ENCODE peak calls at places on chromosomes 3 and 15, in six cellular contexts. One of them, this sample, is unnamed.
A peak's percentile ranks its signal among the peaks of the same experiment; 100 is the strongest.

GRCh38 chr15:34470091-34470490 is 32.5 kb upstream of the GOLGA8A start:
- DNase-seq in stimulated activated CD4-positive, alpha-beta T cell treated with anti-CD3 and anti-CD28 coated beads, TNF-alpha, amount 100 ng/mL, for 24 hours: no peak
- DNase-seq in NCI-H510A treated with DMSO at 0.1 percent for 48 hours: no peak
- DNase-seq in vagina: no peak
- DNase-seq in stimulated activated naive CD8-positive, alpha-beta T cell treated with anti-CD3 and anti-CD28 coated beads, Interleukin-15, Interleukin-2, amounts not matched to agents 100 U/mL and 50 U/mL, for 24 hours: no peak
- DNase-seq in heart right ventricle: no peak
- DNase-seq in this sample: no peak

GRCh38 chr3:151345854-151346253 is 16.5 kb upstream of the P2RY13 start:
- DNase-seq in stimulated activated CD4-positive, alpha-beta T cell treated with anti-CD3 and anti-CD28 coated beads, TNF-alpha, amount 100 ng/mL, for 24 hours: no peak
- DNase-seq in NCI-H510A treated with DMSO at 0.1 percent for 48 hours: no peak
- DNase-seq in vagina: no peak
- DNase-seq in stimulated activated naive CD8-positive, alpha-beta T cell treated with anti-CD3 and anti-CD28 coated beads, Interleukin-15, Interleukin-2, amounts not matched to agents 100 U/mL and 50 U/mL, for 24 hours: no peak
- DNase-seq in heart right ventricle: no peak
- DNase-seq in this sample: no peak

GRCh38 chr3:24748472-24748871 is 253.8 kb upstream of the THRB start:
- DNase-seq in stimulated activated CD4-positive, alpha-beta T cell treated with anti-CD3 and anti-CD28 coated beads, TNF-alpha, amount 100 ng/mL, for 24 hours: no peak
- DNase-seq in NCI-H510A treated with DMSO at 0.1 percent for 48 hours: no peak
- DNase-seq in vagina: no peak
- DNase-seq in stimulated activated naive CD8-positive, alpha-beta T cell treated with anti-CD3 and anti-CD28 coated beads, Interleukin-15, Interleukin-2, amounts not matched to agents 100 U/mL and 50 U/mL, for 24 hours: no peak
- DNase-seq in heart right ventricle: no peak
- DNase-seq in this sample: no peak

GRCh38 chr15:45943255-45943654 is 308.4 kb downstream of the SQOR start:
- DNase-seq in stimulated activated CD4-positive, alpha-beta T cell treated with anti-CD3 and anti-CD28 coated beads, TNF-alpha, amount 100 ng/mL, for 24 hours: no peak
- DNase-seq in NCI-H510A treated with DMSO at 0.1 percent for 48 hours: no peak
- DNase-seq in vagina: no peak
- DNase-seq in stimulated activated naive CD8-positive, alpha-beta T cell treated with anti-CD3 and anti-CD28 coated beads, Interleukin-15, Interleukin-2, amounts not matched to agents 100 U/mL and 50 U/mL, for 24 hours: no peak
- DNase-seq in heart right ventricle: no peak
- DNase-seq in this sample: no peak

GRCh38 chr3:73401058-73401457 is 223.7 kb downstream of the PDZRN3 start:
- DNase-seq in stimulated activated CD4-positive, alpha-beta T cell treated with anti-CD3 and anti-CD28 coated beads, TNF-alpha, amount 100 ng/mL, for 24 hours: no peak
- DNase-seq in NCI-H510A treated with DMSO at 0.1 percent for 48 hours: no peak
- DNase-seq in vagina: no peak
- DNase-seq in stimulated activated naive CD8-positive, alpha-beta T cell treated with anti-CD3 and anti-CD28 coated beads, Interleukin-15, Interleukin-2, amounts not matched to agents 100 U/mL and 50 U/mL, for 24 hours: no peak
- DNase-seq in heart right ventricle: no peak
- DNase-seq in this sample: no peak

GRCh38 chr3:119596392-119596791 is 1.3 kb upstream of the PLA1A start:
- DNase-seq in stimulated activated CD4-positive, alpha-beta T cell treated with anti-CD3 and anti-CD28 coated beads, TNF-alpha, amount 100 ng/mL, for 24 hours: no peak
- DNase-seq in NCI-H510A treated with DMSO at 0.1 percent for 48 hours: no peak
- DNase-seq in vagina: no peak
- DNase-seq in stimulated activated naive CD8-positive, alpha-beta T cell treated with anti-CD3 and anti-CD28 coated beads, Interleukin-15, Interleukin-2, amounts not matched to agents 100 U/mL and 50 U/mL, for 24 hours: no peak
- DNase-seq in heart right ventricle: no peak
- DNase-seq in this sample: no peak

GRCh38 chr3:111695584-111696213 is 100.6 kb upstream of the ZBED2 start:
- DNase-seq in stimulated activated CD4-positive, alpha-beta T cell treated with anti-CD3 and anti-CD28 coated beads, TNF-alpha, amount 100 ng/mL, for 24 hours: no peak
- DNase-seq in NCI-H510A treated with DMSO at 0.1 percent for 48 hours: no peak
- DNase-seq in vagina: no peak
- DNase-seq in stimulated activated naive CD8-positive, alpha-beta T cell treated with anti-CD3 and anti-CD28 coated beads, Interleukin-15, Interleukin-2, amounts not matched to agents 100 U/mL and 50 U/mL, for 24 hours: no peak
- DNase-seq in heart right ventricle: no peak
- DNase-seq in this sample: no peak

GRCh38 chr3:14770591-14770990 is 48.2 kb upstream of the FGD5 start:
- DNase-seq in stimulated activated CD4-positive, alpha-beta T cell treated with anti-CD3 and anti-CD28 coated beads, TNF-alpha, amount 100 ng/mL, for 24 hours: no peak
- DNase-seq in NCI-H510A treated with DMSO at 0.1 percent for 48 hours: no peak
- DNase-seq in vagina: no peak
- DNase-seq in stimulated activated naive CD8-positive, alpha-beta T cell treated with anti-CD3 and anti-CD28 coated beads, Interleukin-15, Interleukin-2, amounts not matched to agents 100 U/mL and 50 U/mL, for 24 hours: no peak
- DNase-seq in heart right ventricle: no peak
- DNase-seq in this sample: peak; percentile 7

GRCh38 chr15:27769652-27770051 is 329.5 kb downstream of the OCA2 start:
- DNase-seq in stimulated activated CD4-positive, alpha-beta T cell treated with anti-CD3 and anti-CD28 coated beads, TNF-alpha, amount 100 ng/mL, for 24 hours: no peak
- DNase-seq in NCI-H510A treated with DMSO at 0.1 percent for 48 hours: no peak
- DNase-seq in vagina: no peak
- DNase-seq in stimulated activated naive CD8-positive, alpha-beta T cell treated with anti-CD3 and anti-CD28 coated beads, Interleukin-15, Interleukin-2, amounts not matched to agents 100 U/mL and 50 U/mL, for 24 hours: no peak
- DNase-seq in heart right ventricle: no peak
- DNase-seq in this sample: no peak

GRCh38 chr15:25185156-25185710 is 230.4 kb downstream of the SNRPN start:
- DNase-seq in stimulated activated CD4-positive, alpha-beta T cell treated with anti-CD3 and anti-CD28 coated beads, TNF-alpha, amount 100 ng/mL, for 24 hours: no peak
- DNase-seq in NCI-H510A treated with DMSO at 0.1 percent for 48 hours: no peak
- DNase-seq in vagina: no peak
- DNase-seq in stimulated activated naive CD8-positive, alpha-beta T cell treated with anti-CD3 and anti-CD28 coated beads, Interleukin-15, Interleukin-2, amounts not matched to agents 100 U/mL and 50 U/mL, for 24 hours: no peak
- DNase-seq in heart right ventricle: no peak
- DNase-seq in this sample: no peak

GRCh38 chr3:186963636-186964035 is 33.3 kb downstream of the ST6GAL1 start:
- DNase-seq in stimulated activated CD4-positive, alpha-beta T cell treated with anti-CD3 and anti-CD28 coated beads, TNF-alpha, amount 100 ng/mL, for 24 hours: no peak
- DNase-seq in NCI-H510A treated with DMSO at 0.1 percent for 48 hours: no peak
- DNase-seq in vagina: no peak
- DNase-seq in stimulated activated naive CD8-positive, alpha-beta T cell treated with anti-CD3 and anti-CD28 coated beads, Interleukin-15, Interleukin-2, amounts not matched to agents 100 U/mL and 50 U/mL, for 24 hours: no peak
- DNase-seq in heart right ventricle: no peak
- DNase-seq in this sample: no peak

GRCh38 chr15:63945005-63945788 is 101.1 kb downstream of the DAPK2 start:
- DNase-seq in stimulated activated CD4-positive, alpha-beta T cell treated with anti-CD3 and anti-CD28 coated beads, TNF-alpha, amount 100 ng/mL, for 24 hours: peak; percentile 26
- DNase-seq in NCI-H510A treated with DMSO at 0.1 percent for 48 hours: peak; percentile 11
- DNase-seq in vagina: peak; percentile 77
- DNase-seq in stimulated activated naive CD8-positive, alpha-beta T cell treated with anti-CD3 and anti-CD28 coated beads, Interleukin-15, Interleukin-2, amounts not matched to agents 100 U/mL and 50 U/mL, for 24 hours: peak; percentile 80
- DNase-seq in heart right ventricle: peak; percentile 77
- DNase-seq in this sample: peak; percentile 86

GRCh38 chr15:49918106-49918505 is 200.9 kb downstream of the ATP8B4 start:
- DNase-seq in stimulated activated CD4-positive, alpha-beta T cell treated with anti-CD3 and anti-CD28 coated beads, TNF-alpha, amount 100 ng/mL, for 24 hours: no peak
- DNase-seq in NCI-H510A treated with DMSO at 0.1 percent for 48 hours: no peak
- DNase-seq in vagina: no peak
- DNase-seq in stimulated activated naive CD8-positive, alpha-beta T cell treated with anti-CD3 and anti-CD28 coated beads, Interleukin-15, Interleukin-2, amounts not matched to agents 100 U/mL and 50 U/mL, for 24 hours: no peak
- DNase-seq in heart right ventricle: no peak
- DNase-seq in this sample: no peak

GRCh38 chr3:156605686-156606605 is 51.0 kb upstream of the SSR3 start:
- DNase-seq in stimulated activated CD4-positive, alpha-beta T cell treated with anti-CD3 and anti-CD28 coated beads, TNF-alpha, amount 100 ng/mL, for 24 hours: no peak
- DNase-seq in NCI-H510A treated with DMSO at 0.1 percent for 48 hours: no peak
- DNase-seq in vagina: no peak
- DNase-seq in stimulated activated naive CD8-positive, alpha-beta T cell treated with anti-CD3 and anti-CD28 coated beads, Interleukin-15, Interleukin-2, amounts not matched to agents 100 U/mL and 50 U/mL, for 24 hours: no peak
- DNase-seq in heart right ventricle: peak; percentile 48
- DNase-seq in this sample: no peak

GRCh38 chr15:93179704-93180103 is 90.7 kb upstream of the RGMA start:
- DNase-seq in stimulated activated CD4-positive, alpha-beta T cell treated with anti-CD3 and anti-CD28 coated beads, TNF-alpha, amount 100 ng/mL, for 24 hours: no peak
- DNase-seq in NCI-H510A treated with DMSO at 0.1 percent for 48 hours: no peak
- DNase-seq in vagina: no peak
- DNase-seq in stimulated activated naive CD8-positive, alpha-beta T cell treated with anti-CD3 and anti-CD28 coated beads, Interleukin-15, Interleukin-2, amounts not matched to agents 100 U/mL and 50 U/mL, for 24 hours: no peak
- DNase-seq in heart right ventricle: no peak
- DNase-seq in this sample: no peak

GRCh38 chr15:39936187-39936586 is 2.3 kb downstream of the EIF2AK4 start:
- DNase-seq in stimulated activated CD4-positive, alpha-beta T cell treated with anti-CD3 and anti-CD28 coated beads, TNF-alpha, amount 100 ng/mL, for 24 hours: no peak
- DNase-seq in NCI-H510A treated with DMSO at 0.1 percent for 48 hours: no peak
- DNase-seq in vagina: no peak
- DNase-seq in stimulated activated naive CD8-positive, alpha-beta T cell treated with anti-CD3 and anti-CD28 coated beads, Interleukin-15, Interleukin-2, amounts not matched to agents 100 U/mL and 50 U/mL, for 24 hours: no peak
- DNase-seq in heart right ventricle: no peak
- DNase-seq in this sample: no peak

GRCh38 chr3:72738752-72739520 is 109.3 kb downstream of the SHQ1 start:
- DNase-seq in stimulated activated CD4-positive, alpha-beta T cell treated with anti-CD3 and anti-CD28 coated beads, TNF-alpha, amount 100 ng/mL, for 24 hours: peak; percentile 42
- DNase-seq in NCI-H510A treated with DMSO at 0.1 percent for 48 hours: peak; percentile 28
- DNase-seq in vagina: no peak
- DNase-seq in stimulated activated naive CD8-positive, alpha-beta T cell treated with anti-CD3 and anti-CD28 coated beads, Interleukin-15, Interleukin-2, amounts not matched to agents 100 U/mL and 50 U/mL, for 24 hours: peak; percentile 73
- DNase-seq in heart right ventricle: peak; percentile 48
- DNase-seq in this sample: peak; percentile 79

GRCh38 chr3:149395107-149396089 is 17.9 kb upstream of the TM4SF1 start:
- DNase-seq in stimulated activated CD4-positive, alpha-beta T cell treated with anti-CD3 and anti-CD28 coated beads, TNF-alpha, amount 100 ng/mL, for 24 hours: no peak
- DNase-seq in NCI-H510A treated with DMSO at 0.1 percent for 48 hours: peak; percentile 59
- DNase-seq in vagina: no peak
- DNase-seq in stimulated activated naive CD8-positive, alpha-beta T cell treated with anti-CD3 and anti-CD28 coated beads, Interleukin-15, Interleukin-2, amounts not matched to agents 100 U/mL and 50 U/mL, for 24 hours: no peak
- DNase-seq in heart right ventricle: no peak
- DNase-seq in this sample: no peak

GRCh38 chr3:4264040-4264439 is 39.1 kb upstream of the SETMAR start:
- DNase-seq in stimulated activated CD4-positive, alpha-beta T cell treated with anti-CD3 and anti-CD28 coated beads, TNF-alpha, amount 100 ng/mL, for 24 hours: no peak
- DNase-seq in NCI-H510A treated with DMSO at 0.1 percent for 48 hours: no peak
- DNase-seq in vagina: no peak
- DNase-seq in stimulated activated naive CD8-positive, alpha-beta T cell treated with anti-CD3 and anti-CD28 coated beads, Interleukin-15, Interleukin-2, amounts not matched to agents 100 U/mL and 50 U/mL, for 24 hours: no peak
- DNase-seq in heart right ventricle: no peak
- DNase-seq in this sample: no peak

GRCh38 chr15:101828774-101829173 is 16.8 kb downstream of the OR4F15 start:
- DNase-seq in stimulated activated CD4-positive, alpha-beta T cell treated with anti-CD3 and anti-CD28 coated beads, TNF-alpha, amount 100 ng/mL, for 24 hours: no peak
- DNase-seq in NCI-H510A treated with DMSO at 0.1 percent for 48 hours: no peak
- DNase-seq in vagina: no peak
- DNase-seq in stimulated activated naive CD8-positive, alpha-beta T cell treated with anti-CD3 and anti-CD28 coated beads, Interleukin-15, Interleukin-2, amounts not matched to agents 100 U/mL and 50 U/mL, for 24 hours: no peak
- DNase-seq in heart right ventricle: no peak
- DNase-seq in this sample: no peak

GRCh38 chr15:46416544-46416943 is 781.7 kb downstream of the SQOR start:
- DNase-seq in stimulated activated CD4-positive, alpha-beta T cell treated with anti-CD3 and anti-CD28 coated beads, TNF-alpha, amount 100 ng/mL, for 24 hours: no peak
- DNase-seq in NCI-H510A treated with DMSO at 0.1 percent for 48 hours: no peak
- DNase-seq in vagina: no peak
- DNase-seq in stimulated activated naive CD8-positive, alpha-beta T cell treated with anti-CD3 and anti-CD28 coated beads, Interleukin-15, Interleukin-2, amounts not matched to agents 100 U/mL and 50 U/mL, for 24 hours: no peak
- DNase-seq in heart right ventricle: no peak
- DNase-seq in this sample: no peak

GRCh38 chr3:15148614-15149013 is 49.7 kb upstream of the RBSN start:
- DNase-seq in stimulated activated CD4-positive, alpha-beta T cell treated with anti-CD3 and anti-CD28 coated beads, TNF-alpha, amount 100 ng/mL, for 24 hours: no peak
- DNase-seq in NCI-H510A treated with DMSO at 0.1 percent for 48 hours: peak; percentile 47
- DNase-seq in vagina: no peak
- DNase-seq in stimulated activated naive CD8-positive, alpha-beta T cell treated with anti-CD3 and anti-CD28 coated beads, Interleukin-15, Interleukin-2, amounts not matched to agents 100 U/mL and 50 U/mL, for 24 hours: no peak
- DNase-seq in heart right ventricle: no peak
- DNase-seq in this sample: no peak

GRCh38 chr15:62809106-62809967 is 233.2 kb upstream of the TPM1 start:
- DNase-seq in stimulated activated CD4-positive, alpha-beta T cell treated with anti-CD3 and anti-CD28 coated beads, TNF-alpha, amount 100 ng/mL, for 24 hours: no peak
- DNase-seq in NCI-H510A treated with DMSO at 0.1 percent for 48 hours: no peak
- DNase-seq in vagina: peak; percentile 81
- DNase-seq in stimulated activated naive CD8-positive, alpha-beta T cell treated with anti-CD3 and anti-CD28 coated beads, Interleukin-15, Interleukin-2, amounts not matched to agents 100 U/mL and 50 U/mL, for 24 hours: no peak
- DNase-seq in heart right ventricle: no peak
- DNase-seq in this sample: no peak

GRCh38 chr3:134355416-134355815 is 18.8 kb downstream of the AMOTL2 start:
- DNase-seq in stimulated activated CD4-positive, alpha-beta T cell treated with anti-CD3 and anti-CD28 coated beads, TNF-alpha, amount 100 ng/mL, for 24 hours: no peak
- DNase-seq in NCI-H510A treated with DMSO at 0.1 percent for 48 hours: no peak
- DNase-seq in vagina: no peak
- DNase-seq in stimulated activated naive CD8-positive, alpha-beta T cell treated with anti-CD3 and anti-CD28 coated beads, Interleukin-15, Interleukin-2, amounts not matched to agents 100 U/mL and 50 U/mL, for 24 hours: no peak
- DNase-seq in heart right ventricle: no peak
- DNase-seq in this sample: no peak

GRCh38 chr3:128607710-128608048 is 42.9 kb downstream of the RPN1 start:
- DNase-seq in stimulated activated CD4-positive, alpha-beta T cell treated with anti-CD3 and anti-CD28 coated beads, TNF-alpha, amount 100 ng/mL, for 24 hours: no peak
- DNase-seq in NCI-H510A treated with DMSO at 0.1 percent for 48 hours: no peak
- DNase-seq in vagina: no peak
- DNase-seq in stimulated activated naive CD8-positive, alpha-beta T cell treated with anti-CD3 and anti-CD28 coated beads, Interleukin-15, Interleukin-2, amounts not matched to agents 100 U/mL and 50 U/mL, for 24 hours: no peak
- DNase-seq in heart right ventricle: no peak
- DNase-seq in this sample: no peak

GRCh38 chr3:47522082-47522987 is 8.8 kb upstream of the ELP6 start:
- DNase-seq in stimulated activated CD4-positive, alpha-beta T cell treated with anti-CD3 and anti-CD28 coated beads, TNF-alpha, amount 100 ng/mL, for 24 hours: peak; percentile 44
- DNase-seq in NCI-H510A treated with DMSO at 0.1 percent for 48 hours: peak; percentile 72
- DNase-seq in vagina: no peak
- DNase-seq in stimulated activated naive CD8-positive, alpha-beta T cell treated with anti-CD3 and anti-CD28 coated beads, Interleukin-15, Interleukin-2, amounts not matched to agents 100 U/mL and 50 U/mL, for 24 hours: peak; percentile 83
- DNase-seq in heart right ventricle: peak; percentile 73
- DNase-seq in this sample: peak; percentile 83

GRCh38 chr3:835096-835495 is 257.7 kb upstream of the CNTN6 start:
- DNase-seq in stimulated activated CD4-positive, alpha-beta T cell treated with anti-CD3 and anti-CD28 coated beads, TNF-alpha, amount 100 ng/mL, for 24 hours: no peak
- DNase-seq in NCI-H510A treated with DMSO at 0.1 percent for 48 hours: no peak
- DNase-seq in vagina: no peak
- DNase-seq in stimulated activated naive CD8-positive, alpha-beta T cell treated with anti-CD3 and anti-CD28 coated beads, Interleukin-15, Interleukin-2, amounts not matched to agents 100 U/mL and 50 U/mL, for 24 hours: no peak
- DNase-seq in heart right ventricle: no peak
- DNase-seq in this sample: no peak

GRCh38 chr15:27210176-27210575 is 239.2 kb downstream of the GABRG3 start:
- DNase-seq in stimulated activated CD4-positive, alpha-beta T cell treated with anti-CD3 and anti-CD28 coated beads, TNF-alpha, amount 100 ng/mL, for 24 hours: no peak
- DNase-seq in NCI-H510A treated with DMSO at 0.1 percent for 48 hours: no peak
- DNase-seq in vagina: no peak
- DNase-seq in stimulated activated naive CD8-positive, alpha-beta T cell treated with anti-CD3 and anti-CD28 coated beads, Interleukin-15, Interleukin-2, amounts not matched to agents 100 U/mL and 50 U/mL, for 24 hours: no peak
- DNase-seq in heart right ventricle: no peak
- DNase-seq in this sample: no peak

GRCh38 chr15:74608776-74609175 is 6.9 kb upstream of the CLK3 start:
- DNase-seq in stimulated activated CD4-positive, alpha-beta T cell treated with anti-CD3 and anti-CD28 coated beads, TNF-alpha, amount 100 ng/mL, for 24 hours: no peak
- DNase-seq in NCI-H510A treated with DMSO at 0.1 percent for 48 hours: no peak
- DNase-seq in vagina: no peak
- DNase-seq in stimulated activated naive CD8-positive, alpha-beta T cell treated with anti-CD3 and anti-CD28 coated beads, Interleukin-15, Interleukin-2, amounts not matched to agents 100 U/mL and 50 U/mL, for 24 hours: no peak
- DNase-seq in heart right ventricle: no peak
- DNase-seq in this sample: no peak

GRCh38 chr3:110126065-110126464 is 788.7 kb upstream of the DPPA4 start:
- DNase-seq in stimulated activated CD4-positive, alpha-beta T cell treated with anti-CD3 and anti-CD28 coated beads, TNF-alpha, amount 100 ng/mL, for 24 hours: no peak
- DNase-seq in NCI-H510A treated with DMSO at 0.1 percent for 48 hours: no peak
- DNase-seq in vagina: no peak
- DNase-seq in stimulated activated naive CD8-positive, alpha-beta T cell treated with anti-CD3 and anti-CD28 coated beads, Interleukin-15, Interleukin-2, amounts not matched to agents 100 U/mL and 50 U/mL, for 24 hours: no peak
- DNase-seq in heart right ventricle: no peak
- DNase-seq in this sample: no peak

GRCh38 chr15:94274745-94275144 is 43.4 kb downstream of the MCTP2 start:
- DNase-seq in stimulated activated CD4-positive, alpha-beta T cell treated with anti-CD3 and anti-CD28 coated beads, TNF-alpha, amount 100 ng/mL, for 24 hours: no peak
- DNase-seq in NCI-H510A treated with DMSO at 0.1 percent for 48 hours: no peak
- DNase-seq in vagina: no peak
- DNase-seq in stimulated activated naive CD8-positive, alpha-beta T cell treated with anti-CD3 and anti-CD28 coated beads, Interleukin-15, Interleukin-2, amounts not matched to agents 100 U/mL and 50 U/mL, for 24 hours: no peak
- DNase-seq in heart right ventricle: no peak
- DNase-seq in this sample: no peak

GRCh38 chr3:53807117-53807521 is 39.1 kb downstream of the CHDH start:
- DNase-seq in stimulated activated CD4-positive, alpha-beta T cell treated with anti-CD3 and anti-CD28 coated beads, TNF-alpha, amount 100 ng/mL, for 24 hours: no peak
- DNase-seq in NCI-H510A treated with DMSO at 0.1 percent for 48 hours: no peak
- DNase-seq in vagina: no peak
- DNase-seq in stimulated activated naive CD8-positive, alpha-beta T cell treated with anti-CD3 and anti-CD28 coated beads, Interleukin-15, Interleukin-2, amounts not matched to agents 100 U/mL and 50 U/mL, for 24 hours: no peak
- DNase-seq in heart right ventricle: no peak
- DNase-seq in this sample: no peak

GRCh38 chr3:15313461-15313860 is 18.9 kb downstream of the SH3BP5 start:
- DNase-seq in stimulated activated CD4-positive, alpha-beta T cell treated with anti-CD3 and anti-CD28 coated beads, TNF-alpha, amount 100 ng/mL, for 24 hours: no peak
- DNase-seq in NCI-H510A treated with DMSO at 0.1 percent for 48 hours: peak; percentile 94
- DNase-seq in vagina: no peak
- DNase-seq in stimulated activated naive CD8-positive, alpha-beta T cell treated with anti-CD3 and anti-CD28 coated beads, Interleukin-15, Interleukin-2, amounts not matched to agents 100 U/mL and 50 U/mL, for 24 hours: peak; percentile 24
- DNase-seq in heart right ventricle: no peak
- DNase-seq in this sample: no peak

This sample was measured in activated T-cell treated with anti-CD3 and anti-CD28 coated beads, Interleukin-2, amount 50 U/mL, for 48 hours.